ENCODE peak calls at places on chromosomes 11 and 22, in six cellular contexts. One of them, this sample, is unnamed.

GRCh38 chr11:71239581-71239980 is 12.8 kb downstream of the SHANK2 start:
- DNase-seq in mucosa of descending colon: no peak
- DNase-seq in right cardiac atrium: no peak
- DNase-seq in cardiac fibroblast: no peak
- DNase-seq in esophagus squamous epithelium: no peak
- DNase-seq in stomach: no peak
- DNase-seq in this sample: no peak

GRCh38 chr11:69925366-69926196 is 106.4 kb upstream of the FGF3 start:
- DNase-seq in mucosa of descending colon: peak
- DNase-seq in right cardiac atrium: no peak
- DNase-seq in cardiac fibroblast: no peak
- DNase-seq in esophagus squamous epithelium: no peak
- DNase-seq in stomach: no peak
- DNase-seq in this sample: no peak

GRCh38 chr11:83389975-83390374 is 103.8 kb upstream of the CCDC90B start:
- DNase-seq in mucosa of descending colon: no peak
- DNase-seq in right cardiac atrium: no peak
- DNase-seq in cardiac fibroblast: no peak
- DNase-seq in esophagus squamous epithelium: no peak
- DNase-seq in stomach: no peak
- DNase-seq in this sample: no peak

GRCh38 chr11:117809236-117810055 is 12.4 kb upstream of the DSCAML1 start:
- DNase-seq in mucosa of descending colon: peak
- DNase-seq in right cardiac atrium: peak
- DNase-seq in cardiac fibroblast: peak
- DNase-seq in esophagus squamous epithelium: no peak
- DNase-seq in stomach: peak
- DNase-seq in this sample: peak

GRCh38 chr11:28009383-28009782 is 98.6 kb downstream of the KIF18A start:
- DNase-seq in mucosa of descending colon: no peak
- DNase-seq in right cardiac atrium: no peak
- DNase-seq in cardiac fibroblast: peak
- DNase-seq in esophagus squamous epithelium: no peak
- DNase-seq in stomach: no peak
- DNase-seq in this sample: peak

GRCh38 chr11:26851696-26852095 is 129.8 kb upstream of the SLC5A12 start:
- DNase-seq in mucosa of descending colon: no peak
- DNase-seq in right cardiac atrium: no peak
- DNase-seq in cardiac fibroblast: no peak
- DNase-seq in esophagus squamous epithelium: no peak
- DNase-seq in stomach: no peak
- DNase-seq in this sample: no peak

GRCh38 chr11:55936300-55936699 is at the start of gene OR5I1:
- DNase-seq in mucosa of descending colon: no peak
- DNase-seq in right cardiac atrium: no peak
- DNase-seq in cardiac fibroblast: no peak
- DNase-seq in esophagus squamous epithelium: no peak
- DNase-seq in stomach: no peak
- DNase-seq in this sample: no peak

GRCh38 chr11:47668665-47669064 is 26.3 kb upstream of the MTCH2 start:
- DNase-seq in mucosa of descending colon: no peak
- DNase-seq in right cardiac atrium: no peak
- DNase-seq in cardiac fibroblast: no peak
- DNase-seq in esophagus squamous epithelium: no peak
- DNase-seq in stomach: no peak
- DNase-seq in this sample: no peak

GRCh38 chr11:119616586-119617342 is 112.2 kb downstream of the NECTIN1 start:
- DNase-seq in mucosa of descending colon: no peak
- DNase-seq in right cardiac atrium: no peak
- DNase-seq in cardiac fibroblast: no peak
- DNase-seq in esophagus squamous epithelium: no peak
- DNase-seq in stomach: no peak
- DNase-seq in this sample: no peak

GRCh38 chr11:23364076-23364475 is 503.8 kb upstream of the CCDC179 start:
- DNase-seq in mucosa of descending colon: no peak
- DNase-seq in right cardiac atrium: no peak
- DNase-seq in cardiac fibroblast: no peak
- DNase-seq in esophagus squamous epithelium: no peak
- DNase-seq in stomach: no peak
- DNase-seq in this sample: peak

GRCh38 chr22:24580276-24580675 is 12.6 kb downstream of the LRRC75B start:
- DNase-seq in mucosa of descending colon: no peak
- DNase-seq in right cardiac atrium: no peak
- DNase-seq in cardiac fibroblast: peak
- DNase-seq in esophagus squamous epithelium: no peak
- DNase-seq in stomach: no peak
- DNase-seq in this sample: peak

DNA sequence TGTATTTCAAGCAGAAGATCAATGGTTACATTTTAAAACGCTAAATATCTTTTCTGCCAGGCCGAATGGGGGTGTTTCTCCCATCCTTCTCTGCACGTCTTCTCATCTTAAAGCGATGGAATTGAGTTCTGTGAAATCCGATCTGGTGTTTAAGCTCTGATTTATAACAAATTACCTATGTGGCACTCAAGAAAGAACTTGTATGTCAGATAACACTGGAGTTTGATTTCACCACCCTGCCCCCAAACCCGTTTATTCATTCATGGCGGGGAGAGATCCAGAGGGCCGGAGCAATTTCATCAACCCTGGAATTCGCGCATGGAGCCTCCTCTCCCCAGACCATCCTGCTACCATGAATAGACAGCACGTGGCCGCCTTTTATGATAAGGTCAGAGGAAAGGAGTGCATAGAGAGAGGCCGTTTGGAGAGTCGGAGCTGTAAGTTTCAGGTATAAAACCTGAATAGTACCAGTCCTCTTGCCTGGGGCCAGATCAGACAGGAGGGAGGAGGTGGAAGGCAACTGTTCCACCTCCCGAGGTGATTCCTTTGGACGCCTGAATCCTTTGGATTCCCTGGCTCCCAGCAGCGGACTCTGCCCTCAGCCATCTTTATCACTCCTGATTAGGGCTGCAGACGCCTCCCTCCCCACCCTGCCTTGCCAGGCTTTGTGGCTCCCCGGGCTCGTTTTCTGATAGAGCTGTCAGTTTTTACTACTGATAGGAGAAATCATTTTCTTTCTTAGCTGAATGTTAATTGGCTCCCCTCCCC is 27.3 kb upstream of the NFAM1 start:
- DNase-seq in mucosa of descending colon: no peak
- DNase-seq in right cardiac atrium: no peak
- DNase-seq in cardiac fibroblast: no peak
- DNase-seq in esophagus squamous epithelium: no peak
- DNase-seq in stomach: no peak
- DNase-seq in this sample: no peak
- H3K4me3 ChIP-seq in mucosa of descending colon: no peak
- H3K4me3 ChIP-seq in right cardiac atrium: no peak
- H3K4me3 ChIP-seq in cardiac fibroblast: no peak
- H3K4me3 ChIP-seq in esophagus squamous epithelium: no peak
- H3K4me3 ChIP-seq in stomach: no peak
- H3K4me3 ChIP-seq in this sample: no peak

GRCh38 chr22:35454416-35455054 is 54.6 kb downstream of the MCM5 start:
- DNase-seq in mucosa of descending colon: no peak
- DNase-seq in right cardiac atrium: no peak
- DNase-seq in cardiac fibroblast: no peak
- DNase-seq in esophagus squamous epithelium: no peak
- DNase-seq in stomach: no peak
- DNase-seq in this sample: no peak
- H3K4me3 ChIP-seq in mucosa of descending colon: no peak
- H3K4me3 ChIP-seq in right cardiac atrium: no peak
- H3K4me3 ChIP-seq in cardiac fibroblast: no peak
- H3K4me3 ChIP-seq in esophagus squamous epithelium: no peak
- H3K4me3 ChIP-seq in stomach: no peak
- H3K4me3 ChIP-seq in this sample: no peak

DNA sequence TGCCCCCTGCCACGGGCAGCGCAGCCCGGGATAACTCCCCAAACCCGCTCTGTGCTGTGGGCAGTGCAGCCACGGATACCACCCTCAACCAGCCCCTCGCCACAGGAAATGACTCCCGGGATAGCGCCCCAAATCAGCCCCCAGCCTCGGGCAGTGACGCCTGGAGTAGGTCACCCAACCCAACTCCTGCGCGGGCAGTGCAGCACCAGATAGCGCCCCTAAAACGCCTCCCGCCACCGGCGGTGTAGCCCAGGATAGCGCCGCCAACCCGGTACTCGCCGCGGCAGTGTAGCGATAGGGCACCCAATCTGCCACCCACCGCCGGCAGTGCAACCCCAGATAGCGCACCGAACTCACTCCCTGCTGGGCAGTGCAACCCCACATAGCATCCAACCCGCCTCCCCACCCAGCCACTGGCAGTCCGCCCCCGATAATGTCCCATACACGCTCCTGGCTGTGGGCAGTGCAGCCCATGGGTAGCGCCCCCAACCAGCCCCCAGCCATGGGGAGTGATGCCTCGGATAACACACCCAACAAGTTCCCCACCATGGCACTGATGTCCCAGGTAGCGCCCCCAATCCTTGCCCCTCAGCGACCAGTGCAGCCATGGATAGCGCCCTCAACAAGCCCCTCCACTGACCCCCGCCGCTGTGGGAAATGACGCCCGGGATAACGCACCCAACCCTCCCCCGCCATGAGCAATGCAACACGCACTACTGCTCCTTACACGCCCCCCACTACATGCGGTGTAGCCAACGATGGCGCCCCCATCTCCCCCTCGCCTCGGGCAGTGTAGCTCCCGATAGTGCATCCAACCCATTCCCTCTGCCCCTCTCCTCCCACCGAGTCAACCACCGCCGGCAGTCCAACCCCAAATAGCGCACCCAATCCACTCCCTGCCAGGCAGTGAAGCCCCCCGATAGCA is 1.4 kb downstream of the RFPL2 start:
- DNase-seq in mucosa of descending colon: no peak
- DNase-seq in right cardiac atrium: no peak
- DNase-seq in cardiac fibroblast: no peak
- DNase-seq in esophagus squamous epithelium: no peak
- DNase-seq in stomach: no peak
- DNase-seq in this sample: no peak
- H3K4me3 ChIP-seq in mucosa of descending colon: no peak
- H3K4me3 ChIP-seq in right cardiac atrium: no peak
- H3K4me3 ChIP-seq in cardiac fibroblast: no peak
- H3K4me3 ChIP-seq in esophagus squamous epithelium: no peak
- H3K4me3 ChIP-seq in stomach: peak
- H3K4me3 ChIP-seq in this sample: no peak

DNA sequence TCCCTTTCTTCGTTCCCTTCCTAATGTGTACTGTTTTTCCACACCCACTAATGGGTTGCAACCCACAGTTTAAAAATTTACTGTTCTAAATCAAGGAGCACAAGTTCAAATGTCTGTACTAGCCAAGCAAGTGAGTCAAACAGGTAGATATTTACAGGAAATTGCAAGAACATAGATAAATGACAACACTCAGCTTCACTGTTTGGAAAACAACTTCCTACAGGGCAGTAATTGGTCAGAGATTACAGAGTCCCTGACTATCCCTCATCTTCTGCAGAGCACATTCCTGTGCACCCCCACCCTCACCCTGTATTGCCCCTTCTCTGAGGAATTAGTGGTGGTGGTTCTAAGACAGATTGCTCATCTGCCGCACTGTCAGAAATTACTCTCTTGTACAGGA is 1.9 kb downstream of the SERPING1 start:
- DNase-seq in mucosa of descending colon: no peak
- DNase-seq in right cardiac atrium: no peak
- DNase-seq in cardiac fibroblast: no peak
- DNase-seq in esophagus squamous epithelium: no peak
- DNase-seq in stomach: no peak
- DNase-seq in this sample: peak
- H3K4me3 ChIP-seq in mucosa of descending colon: no peak
- H3K4me3 ChIP-seq in right cardiac atrium: no peak
- H3K4me3 ChIP-seq in cardiac fibroblast: peak
- H3K4me3 ChIP-seq in esophagus squamous epithelium: no peak
- H3K4me3 ChIP-seq in stomach: peak
- H3K4me3 ChIP-seq in this sample: no peak

GRCh38 chr11:65383778-65384177 is 1.3 kb upstream of the SLC25A45 start:
- DNase-seq in mucosa of descending colon: no peak
- DNase-seq in right cardiac atrium: no peak
- DNase-seq in cardiac fibroblast: no peak
- DNase-seq in esophagus squamous epithelium: no peak
- DNase-seq in stomach: no peak
- DNase-seq in this sample: no peak

GRCh38 chr11:65382036-65382803 is at the start of gene SLC25A45:
- DNase-seq in mucosa of descending colon: peak
- DNase-seq in right cardiac atrium: peak
- DNase-seq in cardiac fibroblast: peak
- DNase-seq in esophagus squamous epithelium: peak
- DNase-seq in stomach: peak
- DNase-seq in this sample: peak

GRCh38 chr11:65381721-65382035 is 768 bp downstream of the SLC25A45 start:
- DNase-seq in mucosa of descending colon: no peak
- DNase-seq in right cardiac atrium: no peak
- DNase-seq in cardiac fibroblast: peak
- DNase-seq in esophagus squamous epithelium: no peak
- DNase-seq in stomach: no peak
- DNase-seq in this sample: peak

GRCh38 chr11:65384301-65384889 is 1.9 kb upstream of the SLC25A45 start:
- DNase-seq in mucosa of descending colon: no peak
- DNase-seq in right cardiac atrium: no peak
- DNase-seq in cardiac fibroblast: peak
- DNase-seq in esophagus squamous epithelium: no peak
- DNase-seq in stomach: no peak
- DNase-seq in this sample: no peak

DNA sequence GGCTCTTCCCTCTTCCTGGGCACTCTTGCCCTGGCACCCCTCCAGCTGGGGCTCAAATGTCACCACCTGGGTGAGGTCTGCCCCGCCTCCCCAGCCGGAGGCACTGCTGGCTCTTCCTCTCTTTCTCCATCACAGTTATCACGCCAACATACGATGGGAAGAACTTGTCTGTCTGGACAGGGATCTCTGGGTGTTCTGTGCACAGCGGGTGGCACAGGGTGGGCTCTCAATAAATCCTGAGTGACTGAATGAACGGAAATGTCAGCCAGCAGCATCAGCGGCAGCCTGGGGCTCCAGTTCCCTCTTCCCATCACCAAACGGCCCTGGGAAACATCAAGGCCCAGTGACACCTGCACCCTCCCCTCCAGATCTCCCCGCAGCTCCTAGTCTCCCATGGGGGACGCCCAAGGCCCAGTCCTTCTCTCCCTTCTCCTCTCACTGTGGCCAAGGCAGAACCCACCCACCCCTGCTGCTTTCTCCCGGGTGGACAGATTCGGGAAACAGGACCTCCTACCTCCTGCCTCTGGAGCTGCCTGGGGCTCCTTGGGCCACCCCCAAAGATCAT is 440 bp upstream of the SLC25A45 start:
- DNase-seq in mucosa of descending colon: no peak
- DNase-seq in right cardiac atrium: no peak
- DNase-seq in cardiac fibroblast: no peak
- DNase-seq in esophagus squamous epithelium: no peak
- DNase-seq in stomach: peak
- DNase-seq in this sample: no peak
- H3K4me3 ChIP-seq in mucosa of descending colon: no peak
- H3K4me3 ChIP-seq in right cardiac atrium: peak
- H3K4me3 ChIP-seq in cardiac fibroblast: peak
- H3K4me3 ChIP-seq in esophagus squamous epithelium: peak
- H3K4me3 ChIP-seq in stomach: peak
- H3K4me3 ChIP-seq in this sample: peak